ENCODE peak calls at places on chromosomes 7 and 10, in ten cellular contexts. One of them, this sample, is unnamed.

GRCh38 chr7:147803625-147804024 is 786.9 kb upstream of the C7orf33 start:
- DNase-seq in left lung: no peak
- DNase-seq in astrocyte of the cerebellum: no peak
- DNase-seq in fibroblast of pulmonary artery: no peak
- DNase-seq in endothelial cell of umbilical vein: no peak
- DNase-seq in lung: no peak
- DNase-seq in lower leg skin: no peak
- DNase-seq in pancreas: no peak
- DNase-seq in cardiac muscle cell: no peak
- DNase-seq in AG04450: no peak
- DNase-seq in this sample: no peak

GRCh38 chr7:74479961-74480829 is 26.5 kb downstream of the GTF2IRD1 start:
- DNase-seq in lung: peak
- DNase-seq in lower leg skin: peak
- DNase-seq in cardiac muscle cell: peak
- DNase-seq in AG04450: peak
- DNase-seq in left lung: peak
- DNase-seq in pancreas: peak
- DNase-seq in endothelial cell of umbilical vein: peak
- DNase-seq in astrocyte of the cerebellum: peak
- DNase-seq in fibroblast of pulmonary artery: peak
- DNase-seq in this sample: peak

GRCh38 chr10:48332871-48333216 is 26.4 kb downstream of the MAPK8 start:
- DNase-seq in astrocyte of the cerebellum: no peak
- DNase-seq in cardiac muscle cell: no peak
- DNase-seq in left lung: no peak
- DNase-seq in lower leg skin: no peak
- DNase-seq in lung: no peak
- DNase-seq in fibroblast of pulmonary artery: no peak
- DNase-seq in pancreas: no peak
- DNase-seq in endothelial cell of umbilical vein: no peak
- DNase-seq in AG04450: no peak
- DNase-seq in this sample: no peak

GRCh38 chr10:5147255-5147980 is 37.5 kb downstream of the AKR1C8 start:
- DNase-seq in lung: no peak
- DNase-seq in fibroblast of pulmonary artery: peak
- DNase-seq in pancreas: peak
- DNase-seq in lower leg skin: no peak
- DNase-seq in left lung: no peak
- DNase-seq in endothelial cell of umbilical vein: no peak
- DNase-seq in astrocyte of the cerebellum: no peak
- DNase-seq in AG04450: no peak
- DNase-seq in cardiac muscle cell: no peak
- DNase-seq in this sample: no peak

GRCh38 chr7:77258593-77258992 is 59.0 kb upstream of the FGL2 start:
- DNase-seq in lung: no peak
- DNase-seq in lower leg skin: no peak
- DNase-seq in fibroblast of pulmonary artery: no peak
- DNase-seq in cardiac muscle cell: no peak
- DNase-seq in endothelial cell of umbilical vein: no peak
- DNase-seq in left lung: no peak
- DNase-seq in AG04450: no peak
- DNase-seq in astrocyte of the cerebellum: no peak
- DNase-seq in pancreas: no peak
- DNase-seq in this sample: no peak

GRCh38 chr7:100827330-100828226 is at the start of gene EPHB4:
- DNase-seq in lower leg skin: peak
- DNase-seq in astrocyte of the cerebellum: peak
- DNase-seq in AG04450: peak
- DNase-seq in left lung: peak
- DNase-seq in fibroblast of pulmonary artery: peak
- DNase-seq in cardiac muscle cell: peak
- DNase-seq in pancreas: peak
- DNase-seq in endothelial cell of umbilical vein: peak
- DNase-seq in lung: peak
- DNase-seq in this sample: peak

GRCh38 chr10:5199398-5199797 is 2.8 kb downstream of the AKR1C4 start:
- DNase-seq in pancreas: no peak
- DNase-seq in cardiac muscle cell: no peak
- DNase-seq in lung: no peak
- DNase-seq in endothelial cell of umbilical vein: no peak
- DNase-seq in fibroblast of pulmonary artery: no peak
- DNase-seq in left lung: no peak
- DNase-seq in AG04450: no peak
- DNase-seq in astrocyte of the cerebellum: no peak
- DNase-seq in lower leg skin: no peak
- DNase-seq in this sample: no peak

GRCh38 chr7:72038022-72038732 is 374.0 kb downstream of the CALN1 start:
- DNase-seq in cardiac muscle cell: no peak
- DNase-seq in AG04450: no peak
- DNase-seq in pancreas: no peak
- DNase-seq in endothelial cell of umbilical vein: no peak
- DNase-seq in lung: no peak
- DNase-seq in fibroblast of pulmonary artery: no peak
- DNase-seq in left lung: no peak
- DNase-seq in lower leg skin: peak
- DNase-seq in astrocyte of the cerebellum: no peak
- DNase-seq in this sample: no peak

GRCh38 chr10:71289421-71290130 is 29.5 kb upstream of the SLC29A3 start:
- DNase-seq in astrocyte of the cerebellum: no peak
- DNase-seq in endothelial cell of umbilical vein: no peak
- DNase-seq in lower leg skin: no peak
- DNase-seq in fibroblast of pulmonary artery: no peak
- DNase-seq in cardiac muscle cell: no peak
- DNase-seq in pancreas: no peak
- DNase-seq in AG04450: no peak
- DNase-seq in left lung: no peak
- DNase-seq in lung: no peak
- DNase-seq in this sample: no peak

GRCh38 chr10:113753020-113753692 is 1.7 kb downstream of the PLEKHS1 start:
- DNase-seq in fibroblast of pulmonary artery: no peak
- DNase-seq in left lung: no peak
- DNase-seq in endothelial cell of umbilical vein: peak
- DNase-seq in astrocyte of the cerebellum: no peak
- DNase-seq in lower leg skin: no peak
- DNase-seq in AG04450: peak
- DNase-seq in cardiac muscle cell: no peak
- DNase-seq in pancreas: no peak
- DNase-seq in lung: no peak
- DNase-seq in this sample: no peak

GRCh38 chr10:102007802-102008201 is 48.2 kb downstream of the ARMH3 start:
- DNase-seq in lung: no peak
- DNase-seq in endothelial cell of umbilical vein: no peak
- DNase-seq in cardiac muscle cell: no peak
- DNase-seq in astrocyte of the cerebellum: no peak
- DNase-seq in pancreas: no peak
- DNase-seq in lower leg skin: no peak
- DNase-seq in AG04450: no peak
- DNase-seq in left lung: no peak
- DNase-seq in fibroblast of pulmonary artery: no peak
- DNase-seq in this sample: no peak

GRCh38 chr7:979886-980571 is 3.0 kb upstream of the CYP2W1 start:
- DNase-seq in cardiac muscle cell: no peak
- DNase-seq in lower leg skin: no peak
- DNase-seq in AG04450: no peak
- DNase-seq in fibroblast of pulmonary artery: no peak
- DNase-seq in lung: no peak
- DNase-seq in endothelial cell of umbilical vein: peak
- DNase-seq in left lung: no peak
- DNase-seq in pancreas: no peak
- DNase-seq in astrocyte of the cerebellum: no peak
- DNase-seq in this sample: peak

GRCh38 chr7:77281780-77282478 is 82.3 kb upstream of the FGL2 start:
- DNase-seq in endothelial cell of umbilical vein: no peak
- DNase-seq in lung: no peak
- DNase-seq in left lung: no peak
- DNase-seq in pancreas: peak
- DNase-seq in AG04450: no peak
- DNase-seq in fibroblast of pulmonary artery: no peak
- DNase-seq in lower leg skin: no peak
- DNase-seq in cardiac muscle cell: no peak
- DNase-seq in astrocyte of the cerebellum: no peak
- DNase-seq in this sample: peak

GRCh38 chr10:87670591-87670990 is 10.9 kb downstream of the PAPSS2 start:
- DNase-seq in pancreas: no peak
- DNase-seq in fibroblast of pulmonary artery: no peak
- DNase-seq in lung: no peak
- DNase-seq in lower leg skin: no peak
- DNase-seq in endothelial cell of umbilical vein: no peak
- DNase-seq in left lung: no peak
- DNase-seq in cardiac muscle cell: no peak
- DNase-seq in astrocyte of the cerebellum: no peak
- DNase-seq in AG04450: no peak
- DNase-seq in this sample: no peak

GRCh38 chr7:106279425-106280182 is 5.2 kb downstream of the NAMPT start:
- DNase-seq in astrocyte of the cerebellum: no peak
- DNase-seq in pancreas: no peak
- DNase-seq in endothelial cell of umbilical vein: no peak
- DNase-seq in lung: no peak
- DNase-seq in lower leg skin: no peak
- DNase-seq in fibroblast of pulmonary artery: peak
- DNase-seq in cardiac muscle cell: no peak
- DNase-seq in left lung: no peak
- DNase-seq in AG04450: no peak
- DNase-seq in this sample: no peak

GRCh38 chr7:28754027-28754426 is 204.1 kb downstream of the TRIL start:
- DNase-seq in endothelial cell of umbilical vein: no peak
- DNase-seq in lower leg skin: no peak
- DNase-seq in fibroblast of pulmonary artery: peak
- DNase-seq in pancreas: no peak
- DNase-seq in astrocyte of the cerebellum: peak
- DNase-seq in cardiac muscle cell: no peak
- DNase-seq in left lung: no peak
- DNase-seq in AG04450: no peak
- DNase-seq in lung: no peak
- DNase-seq in this sample: peak

GRCh38 chr10:118873080-118873737 is 118.4 kb upstream of the CACUL1 start:
- DNase-seq in lung: peak
- DNase-seq in cardiac muscle cell: peak
- DNase-seq in AG04450: no peak
- DNase-seq in endothelial cell of umbilical vein: no peak
- DNase-seq in fibroblast of pulmonary artery: peak
- DNase-seq in astrocyte of the cerebellum: peak
- DNase-seq in pancreas: no peak
- DNase-seq in left lung: no peak
- DNase-seq in lower leg skin: no peak
- DNase-seq in this sample: peak

GRCh38 chr7:68185641-68186040 is 1189.0 kb downstream of the TYW1 start:
- DNase-seq in left lung: no peak
- DNase-seq in lung: no peak
- DNase-seq in cardiac muscle cell: no peak
- DNase-seq in astrocyte of the cerebellum: no peak
- DNase-seq in lower leg skin: no peak
- DNase-seq in endothelial cell of umbilical vein: no peak
- DNase-seq in fibroblast of pulmonary artery: no peak
- DNase-seq in AG04450: no peak
- DNase-seq in pancreas: no peak
- DNase-seq in this sample: no peak

GRCh38 chr7:1694551-1694950 is 24.5 kb downstream of the ELFN1 start:
- DNase-seq in lower leg skin: peak
- DNase-seq in cardiac muscle cell: peak
- DNase-seq in lung: no peak
- DNase-seq in astrocyte of the cerebellum: no peak
- DNase-seq in endothelial cell of umbilical vein: no peak
- DNase-seq in left lung: peak
- DNase-seq in pancreas: no peak
- DNase-seq in AG04450: no peak
- DNase-seq in fibroblast of pulmonary artery: no peak
- DNase-seq in this sample: no peak

GRCh38 chr7:83325083-83325482 is 162.4 kb upstream of the PCLO start:
- DNase-seq in AG04450: no peak
- DNase-seq in left lung: peak
- DNase-seq in endothelial cell of umbilical vein: no peak
- DNase-seq in astrocyte of the cerebellum: no peak
- DNase-seq in pancreas: no peak
- DNase-seq in lung: no peak
- DNase-seq in cardiac muscle cell: no peak
- DNase-seq in fibroblast of pulmonary artery: no peak
- DNase-seq in lower leg skin: no peak
- DNase-seq in this sample: no peak
- TF ChIP-seq CTCF in AG04450: no peak
- TF ChIP-seq CTCF in left lung: no peak
- TF ChIP-seq CTCF in endothelial cell of umbilical vein: no peak
- TF ChIP-seq CTCF in astrocyte of the cerebellum: no peak
- TF ChIP-seq CTCF in pancreas: no peak
- TF ChIP-seq CTCF in lung: no peak
- TF ChIP-seq CTCF in cardiac muscle cell: no peak
- TF ChIP-seq CTCF in fibroblast of pulmonary artery: no peak
- TF ChIP-seq CTCF in lower leg skin: no peak
- TF ChIP-seq CTCF in this sample: no peak

DNA sequence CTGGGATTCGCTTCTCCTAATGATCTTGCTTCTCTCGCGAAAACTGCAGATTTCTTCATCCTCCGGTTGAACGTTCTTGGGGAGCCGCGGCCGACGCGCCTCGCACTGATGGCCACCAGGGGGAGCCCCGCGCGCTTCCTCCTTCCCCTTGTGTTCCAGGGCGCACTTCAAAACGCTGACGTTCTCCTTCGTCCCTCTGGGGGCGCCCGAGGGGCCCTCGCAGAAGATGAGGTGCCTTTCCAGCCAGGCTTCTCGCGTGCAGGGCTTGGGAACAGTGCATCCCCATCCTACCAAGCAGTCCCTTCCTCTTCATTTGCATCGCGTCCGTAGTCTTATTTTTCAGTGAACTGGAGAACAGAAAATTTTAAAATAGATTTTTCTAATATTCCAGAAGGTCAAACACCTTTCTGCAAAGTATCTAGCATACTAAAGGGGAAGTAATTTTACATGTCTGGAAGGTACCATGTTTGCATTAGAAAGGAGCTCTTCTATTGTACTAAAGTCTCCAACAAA is 22.5 kb downstream of the GSTO2 start:
- DNase-seq in lung: peak
- DNase-seq in left lung: peak
- DNase-seq in lower leg skin: peak
- DNase-seq in cardiac muscle cell: peak
- DNase-seq in endothelial cell of umbilical vein: peak
- DNase-seq in AG04450: no peak
- DNase-seq in fibroblast of pulmonary artery: peak
- DNase-seq in pancreas: peak
- DNase-seq in astrocyte of the cerebellum: peak
- DNase-seq in this sample: peak
- H3K4me3 ChIP-seq in lung: no peak
- H3K4me3 ChIP-seq in left lung: no peak
- H3K4me3 ChIP-seq in lower leg skin: no peak
- H3K4me3 ChIP-seq in cardiac muscle cell: no peak
- H3K4me3 ChIP-seq in endothelial cell of umbilical vein: no peak
- H3K4me3 ChIP-seq in AG04450: no peak
- H3K4me3 ChIP-seq in fibroblast of pulmonary artery: no peak
- H3K4me3 ChIP-seq in pancreas: no peak
- H3K4me3 ChIP-seq in astrocyte of the cerebellum: no peak
- H3K4me3 ChIP-seq in this sample: no peak

GRCh38 chr7:128274890-128275603 is 34.0 kb downstream of the LEP start:
- DNase-seq in lower leg skin: peak
- DNase-seq in astrocyte of the cerebellum: no peak
- DNase-seq in left lung: no peak
- DNase-seq in fibroblast of pulmonary artery: no peak
- DNase-seq in pancreas: no peak
- DNase-seq in endothelial cell of umbilical vein: no peak
- DNase-seq in lung: no peak
- DNase-seq in AG04450: no peak
- DNase-seq in cardiac muscle cell: no peak
- DNase-seq in this sample: no peak
- TF ChIP-seq CTCF in lower leg skin: no peak
- TF ChIP-seq CTCF in astrocyte of the cerebellum: no peak
- TF ChIP-seq CTCF in left lung: no peak
- TF ChIP-seq CTCF in fibroblast of pulmonary artery: no peak
- TF ChIP-seq CTCF in pancreas: no peak
- TF ChIP-seq CTCF in endothelial cell of umbilical vein: no peak
- TF ChIP-seq CTCF in lung: no peak
- TF ChIP-seq CTCF in AG04450: no peak
- TF ChIP-seq CTCF in cardiac muscle cell: no peak
- TF ChIP-seq CTCF in this sample: no peak

GRCh38 chr10:21173433-21173963 is 276.4 kb upstream of the NEBL start:
- DNase-seq in astrocyte of the cerebellum: no peak
- DNase-seq in left lung: peak
- DNase-seq in AG04450: no peak
- DNase-seq in cardiac muscle cell: peak
- DNase-seq in lung: no peak
- DNase-seq in lower leg skin: peak
- DNase-seq in endothelial cell of umbilical vein: no peak
- DNase-seq in fibroblast of pulmonary artery: no peak
- DNase-seq in pancreas: peak
- DNase-seq in this sample: no peak
- H3K4me3 ChIP-seq in astrocyte of the cerebellum: peak
- H3K4me3 ChIP-seq in left lung: peak
- H3K4me3 ChIP-seq in AG04450: peak
- H3K4me3 ChIP-seq in cardiac muscle cell: peak
- H3K4me3 ChIP-seq in lung: peak
- H3K4me3 ChIP-seq in lower leg skin: peak
- H3K4me3 ChIP-seq in endothelial cell of umbilical vein: peak
- H3K4me3 ChIP-seq in fibroblast of pulmonary artery: peak
- H3K4me3 ChIP-seq in pancreas: peak
- H3K4me3 ChIP-seq in this sample: peak